ENCODE peak calls at places on chromosomes 12 and 14, in six cellular contexts. R is mammary epithelial cell, Y is left ventricle myocardium inferior, K is endodermal cell, C is osteocyte, B is sigmoid colon. L is an unnamed sample.
A peak's percentile ranks its signal among the peaks of the same experiment; 100 is the strongest.

GRCh38 chr12:5248230-5248629 is 183.7 kb upstream of the NTF3 start:
- DNase-seq in R (no peak), Y (no peak), K (no peak), C (no peak), B (no peak), L (no peak)

GRCh38 chr14:96246535-96246839 is 9.5 kb upstream of the BDKRB1 start:
- DNase-seq in R (peak; percentile 91), Y (no peak), K (no peak), C (no peak), B (no peak), L (no peak)

GRCh38 chr12:116426391-116427136 is 132.6 kb upstream of the MAP1LC3B2 start:
- DNase-seq in R (peak; percentile 91), Y (peak; percentile 35), K (peak; percentile 99), C (peak; percentile 96), B (peak; percentile 85), L (no peak)

GRCh38 chr14:53523226-53523625 is 370.1 kb upstream of the DDHD1 start:
- DNase-seq in R (no peak), Y (no peak), K (no peak), C (no peak), B (no peak), L (no peak)

GRCh38 chr12:117148642-117149041 is 41.6 kb downstream of the FBXO21 start:
- DNase-seq in R (no peak), Y (no peak), K (peak; percentile 45), C (no peak), B (no peak), L (no peak)

GRCh38 chr14:28344381-28344780 is 422.2 kb upstream of the FOXG1 start:
- DNase-seq in R (peak; percentile 75), Y (no peak), K (no peak), C (no peak), B (no peak), L (no peak)

GRCh38 chr14:94679106-94679819 is 67.1 kb downstream of the SERPINA3 start:
- DNase-seq in R (no peak), Y (no peak), K (no peak), C (peak; percentile 48), B (peak; percentile 27), L (no peak)

GRCh38 chr14:70907996-70908917 is 998 bp downstream of the PCNX1 start:
- DNase-seq in R (peak; percentile 71), Y (peak; percentile 58), K (peak; percentile 92), C (peak; percentile 85), B (peak; percentile 76), L (peak; percentile 58)

GRCh38 chr12:16184691-16185090 is 92.8 kb downstream of the SLC15A5 start:
- DNase-seq in R (no peak), Y (no peak), K (no peak), C (no peak), B (no peak), L (no peak)

GRCh38 chr14:63616015-63616414 is 25.7 kb downstream of the WDR89 start:
- DNase-seq in R (peak; percentile 12), Y (no peak), K (no peak), C (no peak), B (no peak), L (no peak)

GRCh38 chr12:65725376-65725775 is 98.9 kb upstream of the HMGA2 start:
- DNase-seq in R (peak; percentile 29), Y (no peak), K (no peak), C (no peak), B (no peak), L (no peak)

GRCh38 chr14:80211143-80212024 is at the start of gene DIO2:
- DNase-seq in R (no peak), Y (peak; percentile 56), K (peak; percentile 47), C (no peak), B (no peak), L (no peak)

GRCh38 chr12:103493199-103493598 is 2.6 kb downstream of the C12orf42 start:
- DNase-seq in R (peak; percentile 97), Y (no peak), K (no peak), C (no peak), B (no peak), L (no peak)

GRCh38 chr14:58196198-58196597 is 3.8 kb upstream of the ACTR10 start:
- DNase-seq in R (no peak), Y (no peak), K (no peak), C (no peak), B (no peak), L (no peak)

GRCh38 chr14:100440207-100440631 is 117.1 kb downstream of the SLC25A47 start:
- DNase-seq in R (peak; percentile 79), Y (peak; percentile 64), K (peak; percentile 84), C (peak; percentile 86), B (peak; percentile 79), L (peak; percentile 68)

GRCh38 chr12:5733136-5733755 is 211.8 kb downstream of the ANO2 start:
- DNase-seq in R (peak; percentile 78), Y (no peak), K (no peak), C (peak; percentile 38), B (no peak), L (no peak)

GRCh38 chr14:103099081-103099732 is 4.7 kb downstream of the EXOC3L4 start:
- DNase-seq in R (no peak), Y (no peak), K (peak; percentile 69), C (no peak), B (no peak), L (no peak)
- TF ChIP-seq CTCF in R (no peak), Y (no peak), K (peak; percentile 12), C (no peak), B (no peak), L (no peak)

GRCh38 chr12:119803391-119803791 is 73.7 kb downstream of the CIT start:
- DNase-seq in R (no peak), Y (no peak), K (peak; percentile 91), C (no peak), B (no peak), L (peak; percentile 48)
- TF ChIP-seq CTCF in R (no peak), Y (no peak), K (no peak), C (peak; percentile 15), B (no peak), L (no peak)

DNA sequence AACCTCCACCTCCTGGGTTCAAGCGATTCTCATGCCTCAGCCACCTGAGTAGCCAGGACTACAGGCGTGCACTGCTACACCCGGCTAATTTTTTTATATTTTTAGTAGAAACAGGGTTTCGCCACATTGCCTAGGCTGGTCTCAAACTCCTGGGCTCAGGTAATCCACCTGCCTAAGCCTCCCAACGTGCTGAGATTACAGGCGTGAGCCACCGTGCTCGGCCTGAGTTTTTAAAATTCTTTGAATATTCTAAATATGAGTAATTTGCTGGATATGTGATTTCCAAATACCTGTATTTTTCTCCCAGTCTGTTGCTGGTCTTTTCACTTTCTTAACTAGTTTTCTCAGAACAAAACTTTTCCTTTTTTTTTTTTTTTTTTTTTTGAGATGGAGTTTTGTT is 27.4 kb downstream of the GIT2 start:
- DNase-seq in R (no peak), Y (no peak), K (no peak), C (no peak), B (no peak), L (no peak)
- TF ChIP-seq CTCF in R (no peak), Y (no peak), K (no peak), C (no peak), B (no peak), L (no peak)

DNA sequence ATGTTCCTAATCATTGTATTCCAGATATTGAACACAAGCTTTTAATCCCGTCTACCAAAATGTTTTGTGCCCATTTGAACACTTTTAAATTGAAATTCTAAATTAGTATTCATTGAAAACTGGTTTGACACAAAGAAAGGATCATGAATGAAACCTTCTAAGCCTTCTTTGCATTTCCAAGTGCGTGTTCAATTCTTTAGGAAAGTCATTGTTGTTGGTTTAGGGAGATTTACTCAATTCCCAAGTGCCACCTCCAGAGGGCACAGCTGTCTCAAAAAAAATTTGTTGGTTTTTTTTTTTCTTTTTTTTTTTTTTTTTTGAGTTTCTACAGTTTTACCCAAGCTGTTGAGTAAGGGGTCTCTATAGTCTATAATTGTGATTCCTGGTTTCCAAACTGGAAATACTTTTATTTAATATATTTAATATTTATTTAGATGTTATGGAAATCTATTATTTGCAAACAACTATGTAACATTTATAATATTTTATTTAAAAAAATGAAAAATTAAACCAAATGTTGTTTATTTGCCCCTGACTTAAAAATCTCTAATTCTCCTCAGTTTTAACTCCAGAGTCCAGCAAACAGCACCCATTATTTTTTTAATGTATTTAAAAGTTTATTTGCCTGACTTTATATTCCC is 79.9 kb downstream of the NEDD1 start:
- DNase-seq in R (no peak), Y (no peak), K (peak; percentile 72), C (no peak), B (no peak), L (no peak)
- TF ChIP-seq CTCF in R (peak; percentile 62), Y (peak; percentile 39), K (peak; percentile 86), C (peak; percentile 62), B (no peak), L (peak; percentile 41)

GRCh38 chr12:114935658-114936057 is 251.7 kb upstream of the TBX3 start:
- DNase-seq in R (no peak), Y (no peak), K (peak; percentile 47), C (no peak), B (no peak), L (no peak)
- TF ChIP-seq CTCF in R (peak; percentile 41), Y (peak; percentile 41), K (peak; percentile 60), C (no peak), B (no peak), L (peak; percentile 13)